ENCODE peak calls at places on chromosomes 6 and 20, in nine cellular contexts. One of them, this sample, is unnamed.

GRCh38 chr6:136550045-136550329 is 235 bp downstream of the MAP7 start:
- DNase-seq in cardiac muscle cell: no peak
- DNase-seq in AG04450: no peak
- DNase-seq in fibroblast of the aortic adventitia: no peak
- DNase-seq in mammary epithelial cell: no peak
- DNase-seq in thoracic aorta: no peak
- DNase-seq in Calu3: no peak
- DNase-seq in endothelial cell: peak
- DNase-seq in upper lobe of right lung: no peak
- DNase-seq in this sample: no peak

GRCh38 chr6:129866256-129866655 is 5.1 kb upstream of the TMEM244 start:
- DNase-seq in endothelial cell: no peak
- DNase-seq in fibroblast of the aortic adventitia: no peak
- DNase-seq in AG04450: no peak
- DNase-seq in thoracic aorta: no peak
- DNase-seq in Calu3: no peak
- DNase-seq in mammary epithelial cell: no peak
- DNase-seq in upper lobe of right lung: no peak
- DNase-seq in cardiac muscle cell: no peak
- DNase-seq in this sample: no peak

GRCh38 chr20:43432498-43432897 is 25.2 kb upstream of the SRSF6 start:
- DNase-seq in AG04450: no peak
- DNase-seq in upper lobe of right lung: no peak
- DNase-seq in Calu3: no peak
- DNase-seq in cardiac muscle cell: no peak
- DNase-seq in mammary epithelial cell: no peak
- DNase-seq in thoracic aorta: no peak
- DNase-seq in endothelial cell: no peak
- DNase-seq in fibroblast of the aortic adventitia: no peak
- DNase-seq in this sample: no peak

GRCh38 chr6:3913958-3914337 is 64.8 kb downstream of the FAM50B start:
- DNase-seq in fibroblast of the aortic adventitia: no peak
- DNase-seq in Calu3: no peak
- DNase-seq in cardiac muscle cell: no peak
- DNase-seq in AG04450: no peak
- DNase-seq in endothelial cell: no peak
- DNase-seq in upper lobe of right lung: no peak
- DNase-seq in thoracic aorta: no peak
- DNase-seq in mammary epithelial cell: peak
- DNase-seq in this sample: no peak

GRCh38 chr20:11982289-11982957 is 64.7 kb downstream of the BTBD3 start:
- DNase-seq in AG04450: no peak
- DNase-seq in cardiac muscle cell: no peak
- DNase-seq in Calu3: no peak
- DNase-seq in mammary epithelial cell: no peak
- DNase-seq in thoracic aorta: no peak
- DNase-seq in endothelial cell: no peak
- DNase-seq in upper lobe of right lung: no peak
- DNase-seq in fibroblast of the aortic adventitia: no peak
- DNase-seq in this sample: no peak

GRCh38 chr20:44154521-44155001 is 32.4 kb downstream of the JPH2 start:
- DNase-seq in fibroblast of the aortic adventitia: no peak
- DNase-seq in mammary epithelial cell: peak
- DNase-seq in upper lobe of right lung: no peak
- DNase-seq in cardiac muscle cell: no peak
- DNase-seq in thoracic aorta: peak
- DNase-seq in AG04450: no peak
- DNase-seq in Calu3: no peak
- DNase-seq in endothelial cell: no peak
- DNase-seq in this sample: no peak

GRCh38 chr6:150254671-150255228 is 111.9 kb downstream of the PPP1R14C start:
- DNase-seq in fibroblast of the aortic adventitia: peak
- DNase-seq in Calu3: no peak
- DNase-seq in upper lobe of right lung: no peak
- DNase-seq in thoracic aorta: no peak
- DNase-seq in mammary epithelial cell: peak
- DNase-seq in AG04450: no peak
- DNase-seq in endothelial cell: no peak
- DNase-seq in cardiac muscle cell: no peak
- DNase-seq in this sample: no peak

GRCh38 chr6:45843848-45844521 is 171.7 kb downstream of the CLIC5 start:
- DNase-seq in Calu3: no peak
- DNase-seq in fibroblast of the aortic adventitia: peak
- DNase-seq in upper lobe of right lung: no peak
- DNase-seq in cardiac muscle cell: peak
- DNase-seq in thoracic aorta: no peak
- DNase-seq in mammary epithelial cell: no peak
- DNase-seq in AG04450: no peak
- DNase-seq in endothelial cell: no peak
- DNase-seq in this sample: peak

GRCh38 chr6:13488015-13488895 is 855 bp upstream of the GFOD1 start:
- DNase-seq in Calu3: peak
- DNase-seq in endothelial cell: peak
- DNase-seq in upper lobe of right lung: peak
- DNase-seq in fibroblast of the aortic adventitia: peak
- DNase-seq in cardiac muscle cell: peak
- DNase-seq in AG04450: no peak
- DNase-seq in thoracic aorta: no peak
- DNase-seq in mammary epithelial cell: no peak
- DNase-seq in this sample: peak

GRCh38 chr6:6346427-6346826 is 26.0 kb upstream of the F13A1 start:
- DNase-seq in fibroblast of the aortic adventitia: no peak
- DNase-seq in cardiac muscle cell: no peak
- DNase-seq in AG04450: no peak
- DNase-seq in Calu3: no peak
- DNase-seq in upper lobe of right lung: no peak
- DNase-seq in thoracic aorta: no peak
- DNase-seq in endothelial cell: no peak
- DNase-seq in mammary epithelial cell: no peak
- DNase-seq in this sample: no peak

GRCh38 chr6:46175976-46176375 is 5.2 kb upstream of the ENPP5 start:
- DNase-seq in upper lobe of right lung: no peak
- DNase-seq in cardiac muscle cell: no peak
- DNase-seq in AG04450: no peak
- DNase-seq in fibroblast of the aortic adventitia: no peak
- DNase-seq in endothelial cell: no peak
- DNase-seq in thoracic aorta: no peak
- DNase-seq in mammary epithelial cell: no peak
- DNase-seq in Calu3: no peak
- DNase-seq in this sample: no peak

GRCh38 chr6:113858067-113858604 is 991 bp downstream of the MARCKS start:
- DNase-seq in mammary epithelial cell: peak
- DNase-seq in AG04450: no peak
- DNase-seq in thoracic aorta: no peak
- DNase-seq in fibroblast of the aortic adventitia: peak
- DNase-seq in endothelial cell: peak
- DNase-seq in upper lobe of right lung: peak
- DNase-seq in Calu3: peak
- DNase-seq in cardiac muscle cell: peak
- DNase-seq in this sample: peak

GRCh38 chr20:48177058-48177457 is 391.8 kb upstream of the SULF2 start:
- DNase-seq in upper lobe of right lung: no peak
- DNase-seq in mammary epithelial cell: no peak
- DNase-seq in endothelial cell: no peak
- DNase-seq in Calu3: no peak
- DNase-seq in thoracic aorta: no peak
- DNase-seq in cardiac muscle cell: no peak
- DNase-seq in fibroblast of the aortic adventitia: no peak
- DNase-seq in AG04450: no peak
- DNase-seq in this sample: no peak

GRCh38 chr20:23436681-23437080 is 2.8 kb upstream of the CSTL1 start:
- DNase-seq in Calu3: no peak
- DNase-seq in cardiac muscle cell: peak
- DNase-seq in upper lobe of right lung: no peak
- DNase-seq in AG04450: no peak
- DNase-seq in mammary epithelial cell: no peak
- DNase-seq in fibroblast of the aortic adventitia: no peak
- DNase-seq in thoracic aorta: no peak
- DNase-seq in endothelial cell: peak
- DNase-seq in this sample: no peak

DNA sequence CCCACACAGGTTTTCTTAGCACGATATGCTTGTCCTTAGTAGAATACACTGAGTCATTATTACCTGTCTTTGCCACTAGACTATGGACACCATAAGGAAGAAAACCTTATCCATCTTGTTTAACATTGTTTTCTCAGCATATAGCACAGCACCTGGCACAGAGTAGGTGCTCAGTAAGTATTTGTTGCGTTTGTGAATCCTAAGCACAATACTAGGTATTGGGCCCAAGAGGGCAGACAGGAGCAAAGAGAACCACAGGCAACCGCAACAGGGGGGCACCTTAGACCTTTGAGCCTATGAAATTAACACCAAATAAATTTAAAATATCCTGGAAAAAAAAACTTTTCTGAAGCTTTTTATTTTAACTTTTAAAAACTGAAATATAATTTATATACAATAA is 3.7 kb upstream of the NCOA6 start:
- DNase-seq in AG04450: no peak
- DNase-seq in endothelial cell: no peak
- DNase-seq in fibroblast of the aortic adventitia: no peak
- DNase-seq in upper lobe of right lung: no peak
- DNase-seq in thoracic aorta: no peak
- DNase-seq in Calu3: no peak
- DNase-seq in mammary epithelial cell: no peak
- DNase-seq in cardiac muscle cell: no peak
- DNase-seq in this sample: no peak
- TF ChIP-seq CTCF in AG04450: no peak
- TF ChIP-seq CTCF in endothelial cell: no peak
- TF ChIP-seq CTCF in fibroblast of the aortic adventitia: no peak
- TF ChIP-seq CTCF in upper lobe of right lung: no peak
- TF ChIP-seq CTCF in thoracic aorta: no peak
- TF ChIP-seq CTCF in Calu3: peak
- TF ChIP-seq CTCF in mammary epithelial cell: no peak
- TF ChIP-seq CTCF in cardiac muscle cell: no peak
- TF ChIP-seq CTCF in this sample: no peak

GRCh38 chr6:33851959-33852358 is 48.2 kb upstream of the MLN start:
- DNase-seq in endothelial cell: peak
- DNase-seq in cardiac muscle cell: peak
- DNase-seq in mammary epithelial cell: no peak
- DNase-seq in AG04450: no peak
- DNase-seq in thoracic aorta: no peak
- DNase-seq in upper lobe of right lung: no peak
- DNase-seq in fibroblast of the aortic adventitia: no peak
- DNase-seq in Calu3: peak
- DNase-seq in this sample: no peak

GRCh38 chr6:33856034-33856590 is 52.3 kb upstream of the MLN start:
- DNase-seq in upper lobe of right lung: no peak
- DNase-seq in fibroblast of the aortic adventitia: no peak
- DNase-seq in endothelial cell: no peak
- DNase-seq in AG04450: no peak
- DNase-seq in thoracic aorta: no peak
- DNase-seq in Calu3: no peak
- DNase-seq in mammary epithelial cell: no peak
- DNase-seq in cardiac muscle cell: no peak
- DNase-seq in this sample: no peak

GRCh38 chr6:33853026-33853425 is 49.2 kb upstream of the MLN start:
- DNase-seq in upper lobe of right lung: no peak
- DNase-seq in fibroblast of the aortic adventitia: no peak
- DNase-seq in Calu3: no peak
- DNase-seq in thoracic aorta: no peak
- DNase-seq in mammary epithelial cell: no peak
- DNase-seq in endothelial cell: no peak
- DNase-seq in AG04450: no peak
- DNase-seq in cardiac muscle cell: no peak
- DNase-seq in this sample: no peak

GRCh38 chr6:33854572-33855030 is 50.8 kb upstream of the MLN start:
- DNase-seq in upper lobe of right lung: no peak
- DNase-seq in endothelial cell: no peak
- DNase-seq in Calu3: no peak
- DNase-seq in AG04450: no peak
- DNase-seq in mammary epithelial cell: no peak
- DNase-seq in fibroblast of the aortic adventitia: peak
- DNase-seq in thoracic aorta: no peak
- DNase-seq in cardiac muscle cell: no peak
- DNase-seq in this sample: no peak

GRCh38 chr6:33853736-33854135 is 49.9 kb upstream of the MLN start:
- DNase-seq in fibroblast of the aortic adventitia: no peak
- DNase-seq in AG04450: no peak
- DNase-seq in Calu3: no peak
- DNase-seq in cardiac muscle cell: no peak
- DNase-seq in endothelial cell: no peak
- DNase-seq in thoracic aorta: no peak
- DNase-seq in upper lobe of right lung: no peak
- DNase-seq in mammary epithelial cell: no peak
- DNase-seq in this sample: no peak
- TF ChIP-seq CTCF in fibroblast of the aortic adventitia: no peak
- TF ChIP-seq CTCF in AG04450: no peak
- TF ChIP-seq CTCF in Calu3: no peak
- TF ChIP-seq CTCF in cardiac muscle cell: no peak
- TF ChIP-seq CTCF in endothelial cell: no peak
- TF ChIP-seq CTCF in thoracic aorta: no peak
- TF ChIP-seq CTCF in upper lobe of right lung: no peak
- TF ChIP-seq CTCF in mammary epithelial cell: no peak
- TF ChIP-seq CTCF in this sample: no peak

GRCh38 chr20:22101606-22102005 is 396.1 kb downstream of the PAX1 start:
- DNase-seq in Calu3: no peak
- DNase-seq in AG04450: no peak
- DNase-seq in endothelial cell: no peak
- DNase-seq in upper lobe of right lung: no peak
- DNase-seq in thoracic aorta: no peak
- DNase-seq in fibroblast of the aortic adventitia: no peak
- DNase-seq in cardiac muscle cell: no peak
- DNase-seq in mammary epithelial cell: no peak
- DNase-seq in this sample: no peak

DNA sequence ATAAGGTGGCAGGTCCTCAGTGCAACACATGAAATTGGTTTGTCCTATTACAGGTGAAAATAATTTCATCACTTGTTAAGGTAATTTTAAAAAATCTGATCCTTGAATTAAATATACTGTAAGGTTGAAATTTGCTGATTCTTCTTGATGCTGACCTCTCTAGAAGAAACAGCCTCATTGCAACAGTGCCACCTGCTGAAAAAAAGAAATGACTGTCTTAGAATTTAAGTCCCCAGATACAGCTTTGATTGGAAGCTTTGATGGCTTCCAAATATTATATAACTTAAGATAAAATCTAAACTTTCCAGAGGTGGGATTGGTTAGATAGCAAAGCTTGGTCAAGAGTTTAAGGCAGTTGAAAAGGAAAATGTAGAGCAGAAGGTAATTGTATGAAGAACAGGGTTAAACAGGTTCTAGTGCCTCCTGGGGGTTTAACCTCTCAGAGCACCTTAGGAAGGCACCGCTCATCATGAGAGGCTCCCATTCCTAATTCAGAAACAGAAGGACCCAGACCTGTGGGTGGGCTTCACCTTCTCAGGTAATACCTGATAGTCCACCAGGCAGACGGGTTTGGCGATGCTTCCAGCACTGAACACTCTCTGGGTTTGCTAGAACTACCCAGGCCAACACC is 401.0 kb downstream of the PAX1 start:
- DNase-seq in Calu3: no peak
- DNase-seq in thoracic aorta: no peak
- DNase-seq in mammary epithelial cell: no peak
- DNase-seq in cardiac muscle cell: no peak
- DNase-seq in fibroblast of the aortic adventitia: peak
- DNase-seq in AG04450: no peak
- DNase-seq in endothelial cell: peak
- DNase-seq in upper lobe of right lung: no peak
- DNase-seq in this sample: no peak
- TF ChIP-seq CTCF in Calu3: no peak
- TF ChIP-seq CTCF in thoracic aorta: no peak
- TF ChIP-seq CTCF in mammary epithelial cell: peak
- TF ChIP-seq CTCF in cardiac muscle cell: no peak
- TF ChIP-seq CTCF in fibroblast of the aortic adventitia: peak
- TF ChIP-seq CTCF in AG04450: no peak
- TF ChIP-seq CTCF in endothelial cell: peak
- TF ChIP-seq CTCF in upper lobe of right lung: peak
- TF ChIP-seq CTCF in this sample: no peak

GRCh38 chr6:115456848-115457247 is 603.8 kb downstream of the FRK start:
- DNase-seq in fibroblast of the aortic adventitia: no peak
- DNase-seq in upper lobe of right lung: no peak
- DNase-seq in cardiac muscle cell: no peak
- DNase-seq in Calu3: no peak
- DNase-seq in endothelial cell: no peak
- DNase-seq in mammary epithelial cell: no peak
- DNase-seq in AG04450: no peak
- DNase-seq in thoracic aorta: no peak
- DNase-seq in this sample: no peak
- TF ChIP-seq CTCF in fibroblast of the aortic adventitia: no peak
- TF ChIP-seq CTCF in upper lobe of right lung: no peak
- TF ChIP-seq CTCF in cardiac muscle cell: no peak
- TF ChIP-seq CTCF in Calu3: no peak
- TF ChIP-seq CTCF in endothelial cell: no peak
- TF ChIP-seq CTCF in mammary epithelial cell: no peak
- TF ChIP-seq CTCF in AG04450: no peak
- TF ChIP-seq CTCF in thoracic aorta: no peak
- TF ChIP-seq CTCF in this sample: no peak